ENCODE peak calls at places on chromosomes 3 and 15, in eight cellular contexts. B, L, X, Z, E, W, M and F are unnamed samples.
A peak's percentile ranks its signal among the peaks of the same experiment; 100 is the strongest.

GRCh38 chr15:57635300-57635944 is 43.7 kb downstream of the MYZAP start:
- DNase-seq in B (no peak), L (no peak), X (no peak), Z (no peak), E (no peak), W (no peak), M (no peak), F (no peak)

GRCh38 chr3:172622916-172623700 is 87.8 kb downstream of the NCEH1 start:
- DNase-seq in B (peak; percentile 37), L (no peak), X (no peak), Z (peak; percentile 55), E (no peak), W (no peak), M (peak; percentile 52), F (no peak)

GRCh38 chr3:157103280-157103679 is 56.7 kb downstream of the CCNL1 start:
- DNase-seq in B (no peak), L (no peak), X (no peak), Z (peak; percentile 90), E (no peak), W (no peak), M (no peak), F (no peak)

GRCh38 chr3:46466273-46466672 is 1.6 kb upstream of the LTF start:
- DNase-seq in B (no peak), L (no peak), X (no peak), Z (no peak), E (no peak), W (no peak), M (no peak), F (no peak)

GRCh38 chr3:128784228-128784627 is 58.2 kb downstream of the RAB7A start:
- DNase-seq in B (peak; percentile 48), L (peak; percentile 60), X (peak; percentile 28), Z (no peak), E (peak; percentile 15), W (peak; percentile 9), M (no peak), F (peak; percentile 18)

GRCh38 chr3:159828542-159828943 is 160.1 kb upstream of the IL12A start:
- DNase-seq in B (no peak), L (no peak), X (no peak), Z (peak; percentile 64), E (no peak), W (peak; percentile 3), M (peak; percentile 80), F (no peak)

GRCh38 chr3:139312959-139313358 is 30.9 kb upstream of the MRPS22 start:
- DNase-seq in B (no peak), L (no peak), X (no peak), Z (no peak), E (no peak), W (no peak), M (no peak), F (no peak)

GRCh38 chr3:37170097-37170496 is 4.3 kb downstream of the LRRFIP2 start:
- DNase-seq in B (no peak), L (no peak), X (no peak), Z (no peak), E (no peak), W (peak; percentile 6), M (no peak), F (no peak)

GRCh38 chr3:159884661-159885402 is 103.8 kb upstream of the IL12A start:
- DNase-seq in B (no peak), L (no peak), X (no peak), Z (peak; percentile 58), E (no peak), W (peak; percentile 9), M (peak; percentile 65), F (no peak)

GRCh38 chr15:99925661-99926461 is 192.6 kb upstream of the LYSMD4 start:
- DNase-seq in B (peak; percentile 85), L (peak; percentile 45), X (no peak), Z (peak; percentile 75), E (peak; percentile 61), W (no peak), M (peak; percentile 76), F (no peak)

GRCh38 chr3:55571913-55572312 is 84.8 kb upstream of the WNT5A start:
- DNase-seq in B (no peak), L (no peak), X (no peak), Z (no peak), E (no peak), W (peak; percentile 3), M (no peak), F (no peak)

GRCh38 chr3:116863842-116864626 is 154.5 kb downstream of the TUSC7 start:
- DNase-seq in B (no peak), L (no peak), X (no peak), Z (peak; percentile 69), E (no peak), W (peak; percentile 1), M (peak; percentile 90), F (no peak)

GRCh38 chr3:114659109-114660081 is 365.6 kb downstream of the TIGIT start:
- DNase-seq in B (no peak), L (no peak), X (no peak), Z (no peak), E (no peak), W (peak; percentile 62), M (no peak), F (no peak)

GRCh38 chr3:153397806-153398205 is 235.8 kb downstream of the RAP2B start:
- DNase-seq in B (no peak), L (no peak), X (no peak), Z (no peak), E (no peak), W (no peak), M (no peak), F (no peak)

GRCh38 chr3:33277193-33277882 is at the start of gene FBXL2:
- DNase-seq in B (no peak), L (peak; percentile 30), X (peak; percentile 87), Z (peak; percentile 69), E (no peak), W (peak; percentile 75), M (peak; percentile 86), F (no peak)

GRCh38 chr3:86929046-86929445 is 61.9 kb downstream of the VGLL3 start:
- DNase-seq in B (no peak), L (no peak), X (no peak), Z (no peak), E (no peak), W (no peak), M (no peak), F (no peak)